ENCODE peak calls at places on chromosome 18, in seven cellular contexts. One of them, this sample, is unnamed.

GRCh38 chr18:52175406-52175805 is 164.6 kb upstream of the DCC start:
- DNase-seq in IMR-90: no peak
- DNase-seq in GM23338: no peak
- DNase-seq in upper lobe of right lung: no peak
- DNase-seq in mesenchymal stem cell: no peak
- DNase-seq in thyroid gland: no peak
- DNase-seq in cardiac muscle cell: no peak
- DNase-seq in this sample: no peak

GRCh38 chr18:21163647-21164625 is 52.3 kb upstream of the ROCK1 start:
- DNase-seq in IMR-90: peak; percentile 93
- DNase-seq in GM23338: no peak
- DNase-seq in upper lobe of right lung: no peak
- DNase-seq in mesenchymal stem cell: peak; percentile 86
- DNase-seq in thyroid gland: no peak
- DNase-seq in cardiac muscle cell: peak; percentile 91
- DNase-seq in this sample: peak; percentile 85

GRCh38 chr18:73728657-73729056 is 419.0 kb downstream of the FBXO15 start:
- DNase-seq in IMR-90: no peak
- DNase-seq in GM23338: no peak
- DNase-seq in upper lobe of right lung: no peak
- DNase-seq in mesenchymal stem cell: no peak
- DNase-seq in thyroid gland: no peak
- DNase-seq in cardiac muscle cell: no peak
- DNase-seq in this sample: no peak

GRCh38 chr18:73724908-73725307 is 422.7 kb downstream of the FBXO15 start:
- DNase-seq in IMR-90: peak; percentile 20
- DNase-seq in GM23338: no peak
- DNase-seq in upper lobe of right lung: no peak
- DNase-seq in mesenchymal stem cell: no peak
- DNase-seq in thyroid gland: no peak
- DNase-seq in cardiac muscle cell: peak; percentile 25
- DNase-seq in this sample: no peak

GRCh38 chr18:79766308-79766707 is 31.4 kb upstream of the KCNG2 start:
- DNase-seq in IMR-90: no peak
- DNase-seq in GM23338: no peak
- DNase-seq in upper lobe of right lung: peak; percentile 60
- DNase-seq in mesenchymal stem cell: no peak
- DNase-seq in thyroid gland: no peak
- DNase-seq in cardiac muscle cell: no peak
- DNase-seq in this sample: no peak

GRCh38 chr18:32542221-32542798 is 71.6 kb upstream of the GAREM1 start:
- DNase-seq in IMR-90: peak; percentile 5
- DNase-seq in GM23338: peak; percentile 21
- DNase-seq in upper lobe of right lung: no peak
- DNase-seq in mesenchymal stem cell: peak; percentile 46
- DNase-seq in thyroid gland: no peak
- DNase-seq in cardiac muscle cell: peak; percentile 49
- DNase-seq in this sample: peak; percentile 79

GRCh38 chr18:49521251-49521650 is 34.2 kb upstream of the C18orf32 start:
- DNase-seq in IMR-90: no peak
- DNase-seq in GM23338: peak; percentile 52
- DNase-seq in upper lobe of right lung: no peak
- DNase-seq in mesenchymal stem cell: no peak
- DNase-seq in thyroid gland: no peak
- DNase-seq in cardiac muscle cell: no peak
- DNase-seq in this sample: no peak

GRCh38 chr18:35592298-35592697 is 10.8 kb downstream of the GALNT1 start:
- DNase-seq in IMR-90: no peak
- DNase-seq in GM23338: no peak
- DNase-seq in upper lobe of right lung: no peak
- DNase-seq in mesenchymal stem cell: no peak
- DNase-seq in thyroid gland: no peak
- DNase-seq in cardiac muscle cell: no peak
- DNase-seq in this sample: no peak

GRCh38 chr18:53941601-53942335 is 282.7 kb downstream of the MBD2 start:
- DNase-seq in IMR-90: no peak
- DNase-seq in GM23338: peak; percentile 11
- DNase-seq in upper lobe of right lung: no peak
- DNase-seq in mesenchymal stem cell: no peak
- DNase-seq in thyroid gland: no peak
- DNase-seq in cardiac muscle cell: no peak
- DNase-seq in this sample: no peak

GRCh38 chr18:34866739-34867138 is 156.6 kb downstream of the DTNA start:
- DNase-seq in IMR-90: peak; percentile 30
- DNase-seq in GM23338: peak; percentile 55
- DNase-seq in upper lobe of right lung: no peak
- DNase-seq in mesenchymal stem cell: peak; percentile 43
- DNase-seq in thyroid gland: no peak
- DNase-seq in cardiac muscle cell: peak; percentile 28
- DNase-seq in this sample: peak; percentile 56

GRCh38 chr18:79318142-79318673 is 77.5 kb upstream of the NFATC1 start:
- DNase-seq in IMR-90: no peak
- DNase-seq in GM23338: no peak
- DNase-seq in upper lobe of right lung: no peak
- DNase-seq in mesenchymal stem cell: no peak
- DNase-seq in thyroid gland: no peak
- DNase-seq in cardiac muscle cell: no peak
- DNase-seq in this sample: no peak

GRCh38 chr18:62772860-62773584 is 57.7 kb downstream of the PHLPP1 start:
- DNase-seq in IMR-90: no peak
- DNase-seq in GM23338: no peak
- DNase-seq in upper lobe of right lung: no peak
- DNase-seq in mesenchymal stem cell: no peak
- DNase-seq in thyroid gland: no peak
- DNase-seq in cardiac muscle cell: no peak
- DNase-seq in this sample: no peak

GRCh38 chr18:46434629-46435028 is 222.4 kb downstream of the LOXHD1 start:
- DNase-seq in IMR-90: no peak
- DNase-seq in GM23338: no peak
- DNase-seq in upper lobe of right lung: no peak
- DNase-seq in mesenchymal stem cell: no peak
- DNase-seq in thyroid gland: no peak
- DNase-seq in cardiac muscle cell: no peak
- DNase-seq in this sample: no peak

GRCh38 chr18:36532394-36532793 is 234.9 kb downstream of the FHOD3 start:
- DNase-seq in IMR-90: peak; percentile 69
- DNase-seq in GM23338: no peak
- DNase-seq in upper lobe of right lung: no peak
- DNase-seq in mesenchymal stem cell: no peak
- DNase-seq in thyroid gland: no peak
- DNase-seq in cardiac muscle cell: peak; percentile 66
- DNase-seq in this sample: peak; percentile 14

GRCh38 chr18:31683968-31684278 is 458 bp downstream of the B4GALT6 start:
- DNase-seq in IMR-90: no peak
- DNase-seq in GM23338: no peak
- DNase-seq in upper lobe of right lung: no peak
- DNase-seq in mesenchymal stem cell: no peak
- DNase-seq in thyroid gland: no peak
- DNase-seq in cardiac muscle cell: no peak
- DNase-seq in this sample: no peak

GRCh38 chr18:36821681-36822080 is 7.1 kb downstream of the TPGS2 start:
- DNase-seq in IMR-90: no peak
- DNase-seq in GM23338: peak; percentile 8
- DNase-seq in upper lobe of right lung: no peak
- DNase-seq in mesenchymal stem cell: no peak
- DNase-seq in thyroid gland: no peak
- DNase-seq in cardiac muscle cell: no peak
- DNase-seq in this sample: no peak

GRCh38 chr18:25121442-25121841 is 230.5 kb downstream of the ZNF521 start:
- DNase-seq in IMR-90: no peak
- DNase-seq in GM23338: peak; percentile 30
- DNase-seq in upper lobe of right lung: no peak
- DNase-seq in mesenchymal stem cell: no peak
- DNase-seq in thyroid gland: no peak
- DNase-seq in cardiac muscle cell: no peak
- DNase-seq in this sample: no peak

GRCh38 chr18:55406374-55407045 is 181.5 kb downstream of the TCF4 start:
- DNase-seq in IMR-90: no peak
- DNase-seq in GM23338: no peak
- DNase-seq in upper lobe of right lung: no peak
- DNase-seq in mesenchymal stem cell: no peak
- DNase-seq in thyroid gland: no peak
- DNase-seq in cardiac muscle cell: no peak
- DNase-seq in this sample: no peak
- H3K4me3 ChIP-seq in IMR-90: peak overlapping the region; percentile 58
- H3K4me3 ChIP-seq in GM23338: no peak overlapping the region
- H3K4me3 ChIP-seq in upper lobe of right lung: peak overlapping the region; percentile 9
- H3K4me3 ChIP-seq in mesenchymal stem cell: no peak overlapping the region
- H3K4me3 ChIP-seq in thyroid gland: no peak overlapping the region
- H3K4me3 ChIP-seq in cardiac muscle cell: no peak overlapping the region
- H3K4me3 ChIP-seq in this sample: no peak overlapping the region

DNA sequence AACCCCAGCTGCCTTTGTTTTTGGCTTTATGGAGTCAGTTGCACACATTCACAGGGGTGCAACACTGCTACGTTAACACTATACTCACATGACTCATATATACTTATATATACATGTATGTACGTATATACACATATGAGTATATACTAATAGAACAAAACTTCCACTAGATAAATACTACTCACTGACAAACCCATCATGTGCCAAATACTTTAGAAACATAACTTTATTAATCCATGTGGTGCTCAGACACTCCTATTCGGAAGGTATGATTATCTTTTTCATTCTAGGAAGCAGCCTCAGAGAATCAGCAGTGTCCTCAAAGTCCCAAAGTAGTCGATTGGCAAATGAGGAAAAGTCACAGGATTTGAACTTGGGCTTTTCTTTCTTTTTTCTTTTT is 7.9 kb downstream of the PMAIP1 start:
- DNase-seq in IMR-90: peak; percentile 51
- DNase-seq in GM23338: no peak
- DNase-seq in upper lobe of right lung: no peak
- DNase-seq in mesenchymal stem cell: no peak
- DNase-seq in thyroid gland: no peak
- DNase-seq in cardiac muscle cell: no peak
- DNase-seq in this sample: no peak
- H3K4me3 ChIP-seq in IMR-90: no peak overlapping the region
- H3K4me3 ChIP-seq in GM23338: no peak overlapping the region
- H3K4me3 ChIP-seq in upper lobe of right lung: no peak overlapping the region
- H3K4me3 ChIP-seq in mesenchymal stem cell: no peak overlapping the region
- H3K4me3 ChIP-seq in thyroid gland: no peak overlapping the region
- H3K4me3 ChIP-seq in cardiac muscle cell: no peak overlapping the region
- H3K4me3 ChIP-seq in this sample: no peak overlapping the region

DNA sequence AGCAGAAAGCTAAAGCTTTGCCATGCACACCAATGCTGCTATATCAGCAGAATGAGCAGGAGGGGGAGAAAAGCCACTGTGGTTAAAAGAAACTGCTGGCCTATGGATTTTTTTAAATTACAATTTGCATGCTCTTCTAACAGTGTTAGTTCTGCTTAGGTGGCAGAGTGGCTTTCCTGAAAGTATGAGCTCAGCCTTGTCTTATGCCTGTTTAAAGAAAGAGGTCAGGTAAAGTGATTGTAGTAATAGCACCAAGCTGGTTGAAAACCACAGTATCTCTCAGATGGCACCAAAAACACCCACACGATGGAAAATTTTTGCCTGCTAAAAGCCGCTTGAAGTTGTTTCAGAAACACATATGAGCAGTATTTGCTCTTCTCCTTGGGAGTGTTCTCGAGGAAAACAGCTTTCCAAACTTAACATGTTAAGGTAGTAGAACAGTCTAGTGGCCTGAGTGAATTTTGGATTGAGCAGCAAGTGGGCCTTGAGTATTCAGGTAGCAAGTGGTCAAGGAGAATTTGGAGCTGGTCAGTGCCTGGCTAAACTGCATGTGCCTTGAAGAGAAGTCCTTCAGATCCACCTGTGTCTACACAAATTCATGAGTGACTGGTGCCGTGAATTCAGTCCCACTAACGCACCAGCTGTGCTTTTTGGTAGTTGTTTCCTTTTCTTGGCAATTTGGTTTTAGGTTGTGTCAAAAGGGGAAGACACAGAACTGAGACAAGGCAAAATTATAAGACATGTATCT is 19.6 kb upstream of the NDUFV2 start:
- DNase-seq in IMR-90: no peak
- DNase-seq in GM23338: no peak
- DNase-seq in upper lobe of right lung: no peak
- DNase-seq in mesenchymal stem cell: no peak
- DNase-seq in thyroid gland: peak; percentile 65
- DNase-seq in cardiac muscle cell: no peak
- DNase-seq in this sample: no peak
- H3K4me3 ChIP-seq in IMR-90: no peak overlapping the region
- H3K4me3 ChIP-seq in GM23338: no peak overlapping the region
- H3K4me3 ChIP-seq in upper lobe of right lung: no peak overlapping the region
- H3K4me3 ChIP-seq in mesenchymal stem cell: no peak overlapping the region
- H3K4me3 ChIP-seq in thyroid gland: no peak overlapping the region
- H3K4me3 ChIP-seq in cardiac muscle cell: no peak overlapping the region
- H3K4me3 ChIP-seq in this sample: no peak overlapping the region

DNA sequence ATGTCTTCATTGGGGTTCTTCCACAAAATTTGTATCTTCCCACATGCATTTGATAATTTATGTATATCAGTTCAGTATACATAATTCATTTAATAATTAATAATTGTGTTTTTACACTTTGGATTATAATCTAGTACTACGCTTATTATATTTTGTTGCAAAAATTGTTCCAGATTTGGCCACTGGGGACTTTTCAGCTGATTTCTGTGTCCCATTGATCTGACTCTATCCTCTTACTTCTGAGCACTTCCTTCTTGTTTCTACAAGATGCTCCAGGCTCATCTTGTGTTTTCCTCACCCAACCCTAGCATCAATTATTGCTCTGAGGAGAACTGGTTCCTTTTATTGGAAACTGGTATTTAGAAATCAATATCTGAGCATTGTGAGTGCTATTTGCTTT is 215.3 kb upstream of the CDH19 start:
- DNase-seq in IMR-90: no peak
- DNase-seq in GM23338: no peak
- DNase-seq in upper lobe of right lung: no peak
- DNase-seq in mesenchymal stem cell: no peak
- DNase-seq in thyroid gland: no peak
- DNase-seq in cardiac muscle cell: no peak
- DNase-seq in this sample: no peak
- H3K4me3 ChIP-seq in IMR-90: no peak overlapping the region
- H3K4me3 ChIP-seq in GM23338: no peak overlapping the region
- H3K4me3 ChIP-seq in upper lobe of right lung: no peak overlapping the region
- H3K4me3 ChIP-seq in mesenchymal stem cell: no peak overlapping the region
- H3K4me3 ChIP-seq in thyroid gland: no peak overlapping the region
- H3K4me3 ChIP-seq in cardiac muscle cell: no peak overlapping the region
- H3K4me3 ChIP-seq in this sample: no peak overlapping the region

DNA sequence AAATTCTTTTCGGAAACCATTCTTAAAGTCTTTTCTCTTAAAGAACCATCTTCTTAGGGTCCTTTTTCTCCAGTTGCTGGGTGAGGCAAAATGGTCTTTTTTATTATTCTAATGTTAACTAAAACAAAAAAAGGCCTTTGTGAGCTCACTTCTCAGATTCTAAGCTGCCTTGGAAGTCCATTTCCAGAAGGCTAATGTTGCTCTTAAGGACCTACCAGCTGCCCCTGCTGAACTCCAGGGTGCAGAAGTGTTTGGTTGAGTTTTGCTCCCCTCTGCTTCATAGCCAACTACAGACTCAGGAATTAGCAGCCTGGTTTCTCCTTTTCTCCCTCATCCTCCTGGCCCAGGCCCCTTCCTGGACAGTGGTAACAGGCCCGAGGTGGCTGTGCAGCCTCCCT is 23.4 kb downstream of the APCDD1 start:
- DNase-seq in IMR-90: no peak
- DNase-seq in GM23338: peak; percentile 41
- DNase-seq in upper lobe of right lung: no peak
- DNase-seq in mesenchymal stem cell: no peak
- DNase-seq in thyroid gland: no peak
- DNase-seq in cardiac muscle cell: no peak
- DNase-seq in this sample: no peak
- H3K4me3 ChIP-seq in IMR-90: no peak overlapping the region
- H3K4me3 ChIP-seq in GM23338: peak overlapping the region; percentile 4
- H3K4me3 ChIP-seq in upper lobe of right lung: no peak overlapping the region
- H3K4me3 ChIP-seq in mesenchymal stem cell: no peak overlapping the region
- H3K4me3 ChIP-seq in thyroid gland: no peak overlapping the region
- H3K4me3 ChIP-seq in cardiac muscle cell: no peak overlapping the region
- H3K4me3 ChIP-seq in this sample: no peak overlapping the region